ENCODE peak calls at places on chromosome 18, in seven cellular contexts. U, B, E, H, X, D and T are unnamed samples.

GRCh38 chr18:22609642-22610041 is 191.9 kb upstream of the CTAGE1 start:
- DNase-seq in U (peak; percentile 16), B (peak; percentile 38), E (no peak), H (peak; percentile 45), X (peak; percentile 82), D (peak; percentile 52), T (no peak)

GRCh38 chr18:57856707-57857280 is 53.7 kb upstream of the ATP8B1 start:
- DNase-seq in U (no peak), B (no peak), E (no peak), H (no peak), X (no peak), D (no peak), T (no peak)

GRCh38 chr18:33201509-33201926 is 239.0 kb downstream of the CCDC178 start:
- DNase-seq in U (no peak), B (peak; percentile 39), E (no peak), H (peak; percentile 89), X (peak; percentile 75), D (peak; percentile 11), T (no peak)

GRCh38 chr18:23503967-23504352 is 649 bp downstream of the RMC1 start:
- DNase-seq in U (no peak), B (no peak), E (no peak), H (peak; percentile 24), X (no peak), D (no peak), T (no peak)

GRCh38 chr18:45161850-45162249 is 453.4 kb upstream of the SLC14A2 start:
- DNase-seq in U (no peak), B (no peak), E (no peak), H (no peak), X (no peak), D (no peak), T (no peak)

GRCh38 chr18:64639536-64639935 is 490.6 kb upstream of the LINC00305 start:
- DNase-seq in U (no peak), B (no peak), E (no peak), H (no peak), X (no peak), D (no peak), T (no peak)

GRCh38 chr18:48693625-48694262 is 154.9 kb downstream of the CTIF start:
- DNase-seq in U (peak; percentile 68), B (no peak), E (no peak), H (no peak), X (no peak), D (peak; percentile 52), T (no peak)

GRCh38 chr18:71336811-71337210 is 1048.0 kb downstream of the SOCS6 start:
- DNase-seq in U (no peak), B (no peak), E (no peak), H (no peak), X (peak; percentile 54), D (no peak), T (no peak)

GRCh38 chr18:54772081-54772480 is 56.2 kb upstream of the RAB27B start:
- DNase-seq in U (no peak), B (no peak), E (no peak), H (no peak), X (no peak), D (peak; percentile 42), T (no peak)

GRCh38 chr18:11246466-11246865 is 97.1 kb upstream of the PIEZO2 start:
- DNase-seq in U (peak; percentile 33), B (no peak), E (no peak), H (no peak), X (no peak), D (peak; percentile 12), T (no peak)

GRCh38 chr18:54585743-54586142 is 5.3 kb upstream of the DYNAP start:
- DNase-seq in U (no peak), B (no peak), E (no peak), H (no peak), X (no peak), D (no peak), T (no peak)

GRCh38 chr18:23857756-23858155 is 156.8 kb upstream of the TTC39C start:
- DNase-seq in U (peak; percentile 82), B (no peak), E (no peak), H (no peak), X (peak; percentile 76), D (no peak), T (peak; percentile 34)

GRCh38 chr18:63155169-63155852 is 164.3 kb downstream of the BCL2 start:
- DNase-seq in U (no peak), B (peak; percentile 89), E (peak; percentile 76), H (peak; percentile 92), X (peak; percentile 57), D (no peak), T (no peak)

GRCh38 chr18:47794725-47795447 is 135.6 kb downstream of the SMAD2 start:
- DNase-seq in U (no peak), B (peak; percentile 46), E (no peak), H (peak; percentile 7), X (no peak), D (no peak), T (no peak)

GRCh38 chr18:46917108-46917807 is at the start of the genes KATNAL2 and PIAS2:
- DNase-seq in U (peak; percentile 58), B (peak; percentile 92), E (peak; percentile 87), H (peak; percentile 81), X (peak; percentile 85), D (peak; percentile 52), T (no peak)

GRCh38 chr18:39751161-39751560 is 2185.6 kb upstream of the CELF4 start:
- DNase-seq in U (peak; percentile 24), B (no peak), E (no peak), H (no peak), X (no peak), D (peak; percentile 26), T (no peak)

GRCh38 chr18:27750014-27750413 is 426.9 kb downstream of the CDH2 start:
- DNase-seq in U (peak; percentile 28), B (peak; percentile 59), E (no peak), H (peak; percentile 92), X (peak; percentile 29), D (peak; percentile 73), T (peak; percentile 58)

GRCh38 chr18:36829362-36830140 is 624 bp downstream of the KIAA1328 start:
- DNase-seq in U (peak; percentile 19), B (no peak), E (peak; percentile 65), H (no peak), X (no peak), D (peak; percentile 34), T (no peak)

GRCh38 chr18:36831139-36831538 is 2.2 kb downstream of the KIAA1328 start:
- DNase-seq in U (peak; percentile 63), B (no peak), E (no peak), H (no peak), X (peak; percentile 33), D (no peak), T (no peak)

GRCh38 chr18:36828630-36829361 is at the start of the genes KIAA1328 and TPGS2:
- DNase-seq in U (peak; percentile 81), B (peak; percentile 94), E (peak; percentile 90), H (peak; percentile 88), X (peak; percentile 91), D (peak; percentile 70), T (no peak)

GRCh38 chr18:36828157-36828629 is 609 bp downstream of the TPGS2 start:
- DNase-seq in U (peak; percentile 55), B (peak; percentile 61), E (peak; percentile 63), H (peak; percentile 70), X (peak; percentile 46), D (peak; percentile 60), T (no peak)

DNA sequence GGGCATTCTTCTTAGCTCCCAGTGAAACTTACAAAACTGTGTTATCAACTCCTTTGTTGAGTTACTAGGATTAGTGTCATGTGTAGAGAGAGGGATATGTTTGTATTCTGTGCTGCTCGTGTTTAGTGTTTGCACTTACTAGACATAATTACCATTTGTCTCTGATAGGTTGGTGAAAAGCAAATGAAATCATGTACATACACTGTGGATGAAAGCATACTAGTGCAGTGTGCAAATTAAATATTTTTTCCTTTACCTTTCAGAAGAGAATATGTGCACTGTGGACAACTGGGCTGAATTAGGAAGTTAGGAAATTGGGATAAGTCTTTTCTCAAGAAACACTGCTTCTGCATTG is 1.2 kb downstream of the KIAA1328 start:
- DNase-seq in U (no peak), B (no peak), E (no peak), H (no peak), X (no peak), D (no peak), T (no peak)
- H3K4me3 ChIP-seq in U (peak overlapping the region; percentile 98), B (no peak overlapping the region), E (no peak overlapping the region), H (peak overlapping the region; percentile 95), X (no peak overlapping the region), D (peak overlapping the region; percentile 97), T (peak overlapping the region; percentile 98)

DNA sequence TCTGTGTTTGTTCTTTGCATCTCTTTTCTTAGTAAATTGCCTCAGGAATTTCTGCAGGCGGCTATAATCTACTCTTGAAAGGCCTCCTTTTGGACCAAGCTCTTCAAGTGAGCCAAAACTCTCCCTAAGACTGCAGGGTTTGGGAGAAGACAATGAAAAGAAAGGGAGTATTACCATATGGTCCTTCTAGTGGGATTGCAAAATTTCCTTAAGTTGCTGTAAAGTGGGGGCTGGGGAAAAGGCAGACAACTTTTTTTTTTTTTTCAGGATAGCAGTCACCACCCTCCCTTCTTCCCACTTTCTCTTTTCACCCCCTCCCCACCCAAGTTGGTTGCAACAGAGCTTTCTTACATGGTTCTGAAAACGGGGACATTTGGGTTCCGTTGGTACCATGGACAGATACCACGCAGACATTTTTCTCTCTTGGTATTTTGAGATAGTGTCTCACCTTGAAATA is 183.7 kb downstream of the FHOD3 start:
- DNase-seq in U (no peak), B (peak; percentile 49), E (no peak), H (peak; percentile 71), X (no peak), D (peak; percentile 34), T (no peak)
- H3K4me3 ChIP-seq in U (no peak overlapping the region), B (no peak overlapping the region), E (no peak overlapping the region), H (peak overlapping the region; percentile 8), X (no peak overlapping the region), D (no peak overlapping the region), T (no peak overlapping the region)

DNA sequence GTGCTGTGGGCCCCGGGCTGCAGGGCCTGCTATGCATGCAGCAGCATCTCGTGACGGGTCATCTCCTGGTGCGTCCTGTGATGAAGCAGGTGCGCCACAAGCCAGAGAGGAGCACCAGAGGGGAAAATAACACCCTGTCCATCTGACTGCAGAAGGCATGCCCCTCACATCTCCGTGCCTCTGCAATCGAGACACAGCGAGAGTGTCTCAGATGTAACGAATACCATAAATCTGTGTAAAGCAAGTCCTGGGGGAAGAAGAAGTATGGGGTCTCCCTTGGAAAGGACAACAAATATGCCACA is 137.5 kb downstream of the PTGR3 start:
- DNase-seq in U (no peak), B (no peak), E (no peak), H (no peak), X (no peak), D (no peak), T (no peak)
- H3K4me3 ChIP-seq in U (no peak overlapping the region), B (no peak overlapping the region), E (no peak overlapping the region), H (no peak overlapping the region), X (no peak overlapping the region), D (no peak overlapping the region), T (no peak overlapping the region)

DNA sequence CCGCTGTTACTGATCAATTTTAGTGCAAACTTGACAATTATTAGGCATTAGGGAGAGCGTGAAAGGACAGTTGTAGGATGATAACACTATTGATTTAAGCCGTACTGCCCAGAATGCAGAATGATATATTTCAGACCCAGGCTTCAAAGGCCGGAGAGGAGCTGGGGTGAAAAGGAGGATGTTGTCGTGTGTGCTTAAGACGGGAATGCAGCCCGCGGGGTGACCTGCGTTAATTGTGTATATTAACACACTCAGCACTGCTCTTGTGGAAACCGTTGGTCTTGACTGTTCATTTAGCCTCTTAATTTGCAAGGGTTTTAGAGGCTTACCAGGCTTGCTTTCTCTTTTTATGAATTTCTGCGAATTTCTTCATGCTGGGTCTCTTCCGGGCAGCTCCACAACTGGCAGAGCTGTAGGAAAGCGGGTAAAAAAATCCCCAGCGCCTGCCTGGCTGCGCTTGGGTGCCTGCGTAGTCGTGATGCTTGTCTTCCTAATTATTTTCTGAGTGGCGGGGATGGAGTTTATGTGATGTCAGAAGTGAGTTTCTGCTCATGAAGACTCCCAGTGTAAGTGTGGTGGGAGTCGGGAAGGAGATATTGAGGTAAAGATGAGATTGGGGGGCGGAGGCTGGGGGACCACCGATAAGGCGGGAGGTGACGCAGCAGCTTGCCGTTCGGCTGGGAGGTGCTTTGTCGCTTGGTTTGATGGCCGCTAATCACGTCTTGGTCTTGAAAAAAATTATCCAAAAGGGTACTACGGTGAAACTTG is 229.7 kb downstream of the LDLRAD4 start:
- DNase-seq in U (no peak), B (no peak), E (no peak), H (no peak), X (no peak), D (no peak), T (no peak)
- H3K4me3 ChIP-seq in U (no peak overlapping the region), B (no peak overlapping the region), E (peak overlapping the region; percentile 30), H (no peak overlapping the region), X (no peak overlapping the region), D (no peak overlapping the region), T (no peak overlapping the region)